ENCODE peak calls at places on chromosomes 5 and 9, in nine cellular contexts. G is cardiac fibroblast, E is WERI-Rb-1, B is cardiac muscle cell, K is NB4, Y is right atrium auricular region, H is H9, U is AG10803, Z is heart right ventricle. L is an unnamed sample.

GRCh38 chr9:131411719-131412681 is 18.1 kb downstream of the PRRC2B start:
- DNase-seq in U (no peak), Z (no peak), G (no peak), K (no peak), B (no peak), Y (no peak), E (no peak), H (no peak), L (no peak)

GRCh38 chr5:177112589-177113220 is 20.9 kb upstream of the NSD1 start:
- DNase-seq in E (no peak), B (no peak), G (no peak), Y (no peak), Z (no peak), H (no peak), K (no peak), U (no peak), L (no peak)

GRCh38 chr9:61671276-61671973 is 481.6 kb downstream of the SPATA31A7 start:
- DNase-seq in Y (peak), Z (no peak), E (no peak), U (no peak), G (no peak), H (peak), B (no peak), K (no peak), L (no peak)

GRCh38 chr9:136833381-136834142 is 8.7 kb upstream of the AJM1 start:
- DNase-seq in H (no peak), G (no peak), U (no peak), K (no peak), E (no peak), Z (peak), Y (no peak), B (no peak), L (no peak)

GRCh38 chr5:61182449-61182848 is 20.2 kb upstream of the SMIM15 start:
- DNase-seq in Y (no peak), U (no peak), Z (no peak), H (no peak), G (peak), K (no peak), B (peak), E (no peak), L (peak)

GRCh38 chr9:87370003-87370685 is 127.5 kb upstream of the DAPK1 start:
- DNase-seq in G (peak), Z (no peak), E (no peak), U (no peak), Y (no peak), B (peak), H (no peak), K (no peak), L (no peak)

GRCh38 chr9:108860354-108860753 is 1.7 kb upstream of the ACTL7A start:
- DNase-seq in K (peak), Z (no peak), E (no peak), G (peak), Y (no peak), B (peak), H (no peak), U (no peak), L (no peak)

GRCh38 chr5:43295202-43295601 is 18.0 kb downstream of the HMGCS1 start:
- DNase-seq in U (no peak), H (no peak), Z (no peak), G (no peak), Y (no peak), B (no peak), E (no peak), K (no peak), L (no peak)

GRCh38 chr9:91842358-91842757 is 107.7 kb downstream of the ROR2 start:
- DNase-seq in G (no peak), E (no peak), K (no peak), H (no peak), B (no peak), Y (no peak), Z (no peak), U (no peak), L (no peak)

GRCh38 chr5:110790673-110791072 is 51.9 kb downstream of the SLC25A46 start:
- DNase-seq in E (no peak), Y (no peak), H (no peak), Z (no peak), B (peak), U (peak), G (peak), K (no peak), L (peak)

GRCh38 chr9:133115604-133116345 is 5.3 kb downstream of the RALGDS start:
- DNase-seq in G (no peak), E (peak), Y (no peak), H (no peak), K (no peak), B (no peak), U (peak), Z (no peak), L (no peak)

GRCh38 chr5:2207966-2208544 is 325.3 kb upstream of the IRX4 start:
- DNase-seq in H (peak), B (no peak), K (peak), Z (no peak), Y (no peak), U (peak), G (no peak), E (peak), L (peak)

GRCh38 chr5:172102251-172102870 is 85.7 kb downstream of the STK10 start:
- DNase-seq in U (no peak), Y (no peak), H (no peak), Z (no peak), B (peak), G (peak), K (no peak), E (no peak), L (peak)

GRCh38 chr9:1049641-1050040 is 516 bp upstream of the DMRT2 start:
- DNase-seq in H (no peak), U (no peak), Z (no peak), K (peak), Y (no peak), B (no peak), E (no peak), G (no peak), L (no peak)

GRCh38 chr9:1050125-1050895 is at the start of gene DMRT2:
- DNase-seq in K (peak), G (peak), H (peak), B (peak), Y (peak), U (peak), Z (peak), E (peak), L (peak)

GRCh38 chr9:1052908-1053590 is 2.9 kb downstream of the DMRT2 start:
- DNase-seq in Z (no peak), K (no peak), Y (no peak), H (no peak), E (no peak), B (no peak), U (no peak), G (no peak), L (no peak)

GRCh38 chr9:1052119-1052907 is 2.2 kb downstream of the DMRT2 start:
- DNase-seq in U (no peak), G (no peak), K (no peak), E (no peak), B (no peak), Z (no peak), Y (no peak), H (no peak), L (no peak)

GRCh38 chr9:1051286-1052118 is 1.3 kb downstream of the DMRT2 start:
- DNase-seq in Z (no peak), U (peak), Y (no peak), B (no peak), G (no peak), H (peak), E (no peak), K (no peak), L (no peak)
- TF ChIP-seq CTCF in Z (no peak), U (no peak), Y (no peak), B (peak), G (no peak), H (peak), E (no peak), K (no peak), L (no peak)

GRCh38 chr9:90459321-90459720 is 183.3 kb downstream of the DIRAS2 start:
- DNase-seq in Y (no peak), G (no peak), U (no peak), E (no peak), B (no peak), Z (no peak), H (no peak), K (no peak), L (no peak)

GRCh38 chr9:90455316-90455715 is 187.3 kb downstream of the DIRAS2 start:
- DNase-seq in Y (no peak), U (no peak), G (no peak), E (no peak), H (no peak), Z (no peak), K (no peak), B (no peak), L (no peak)

GRCh38 chr9:90457386-90458080 is 185.1 kb downstream of the DIRAS2 start:
- DNase-seq in B (no peak), H (no peak), Y (no peak), U (no peak), G (no peak), E (no peak), Z (no peak), K (no peak), L (no peak)

GRCh38 chr9:90460220-90460619 is 182.4 kb downstream of the DIRAS2 start:
- DNase-seq in B (no peak), E (no peak), U (no peak), Y (no peak), G (no peak), K (no peak), Z (no peak), H (no peak), L (no peak)

DNA sequence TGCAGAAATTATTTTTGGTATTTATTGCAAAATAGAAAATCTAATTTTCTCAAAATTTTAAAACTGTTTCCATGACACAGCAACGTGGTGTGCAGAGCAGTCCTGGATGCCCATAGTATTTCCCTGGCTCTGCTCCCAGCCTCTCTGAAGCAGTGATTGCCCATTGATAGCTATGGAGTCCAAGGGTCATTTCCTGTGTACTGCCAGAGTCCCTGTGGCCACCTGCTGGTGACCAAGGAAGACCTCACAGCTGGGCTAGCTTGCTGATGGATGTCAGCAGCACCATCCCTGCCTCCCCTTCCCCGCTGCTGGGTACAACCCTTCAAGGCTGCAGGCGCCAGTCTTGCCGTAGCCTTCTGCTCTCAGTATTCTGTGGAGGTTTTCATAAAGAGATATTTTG is 184.1 kb downstream of the DIRAS2 start:
- DNase-seq in Z (no peak), B (no peak), U (no peak), H (peak), Y (no peak), K (no peak), E (peak), G (no peak), L (no peak)
- TF ChIP-seq CTCF in Z (no peak), B (no peak), U (no peak), H (peak), Y (no peak), K (no peak), E (peak), G (no peak), L (no peak)

GRCh38 chr5:41721521-41721920 is 148.7 kb downstream of the OXCT1 start:
- DNase-seq in G (no peak), B (peak), H (no peak), U (peak), E (no peak), K (no peak), Y (no peak), Z (no peak), L (peak)

GRCh38 chr5:41728281-41728680 is 141.9 kb downstream of the OXCT1 start:
- DNase-seq in Y (no peak), B (no peak), U (no peak), Z (no peak), E (no peak), K (no peak), G (no peak), H (no peak), L (no peak)

DNA sequence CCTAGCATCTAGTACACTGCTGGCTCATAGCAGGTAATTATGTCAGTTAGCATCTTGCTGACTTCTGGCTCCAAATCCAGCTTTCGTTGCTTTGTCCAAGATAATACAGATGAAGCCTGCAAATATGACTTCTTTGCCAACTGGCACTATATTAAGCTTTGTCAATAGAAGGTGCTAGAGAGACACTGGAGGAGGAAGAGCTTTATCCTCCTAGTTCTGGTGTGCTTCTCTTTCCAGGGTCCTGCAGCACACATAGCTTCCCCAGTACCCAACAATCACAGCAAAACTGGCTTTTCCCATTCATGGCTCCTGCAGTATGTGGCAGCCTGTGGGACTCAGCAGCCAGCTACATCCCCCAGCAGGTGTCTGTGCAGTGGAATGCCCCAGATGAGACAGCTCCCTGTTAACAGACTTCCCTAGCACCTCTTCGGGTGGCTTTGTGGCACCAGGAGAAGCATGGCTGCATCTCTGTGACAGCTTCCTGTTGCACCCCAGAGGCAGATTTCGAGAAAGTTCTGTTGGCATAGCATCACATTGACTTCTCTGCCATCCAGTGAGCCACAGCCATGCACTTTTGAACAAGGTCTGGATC is 147.8 kb downstream of the OXCT1 start:
- DNase-seq in H (no peak), Y (no peak), G (peak), E (no peak), B (peak), U (no peak), K (no peak), Z (no peak), L (peak)
- TF ChIP-seq CTCF in H (peak), Y (no peak), G (peak), E (peak), B (peak), U (peak), K (no peak), Z (no peak), L (peak)

DNA sequence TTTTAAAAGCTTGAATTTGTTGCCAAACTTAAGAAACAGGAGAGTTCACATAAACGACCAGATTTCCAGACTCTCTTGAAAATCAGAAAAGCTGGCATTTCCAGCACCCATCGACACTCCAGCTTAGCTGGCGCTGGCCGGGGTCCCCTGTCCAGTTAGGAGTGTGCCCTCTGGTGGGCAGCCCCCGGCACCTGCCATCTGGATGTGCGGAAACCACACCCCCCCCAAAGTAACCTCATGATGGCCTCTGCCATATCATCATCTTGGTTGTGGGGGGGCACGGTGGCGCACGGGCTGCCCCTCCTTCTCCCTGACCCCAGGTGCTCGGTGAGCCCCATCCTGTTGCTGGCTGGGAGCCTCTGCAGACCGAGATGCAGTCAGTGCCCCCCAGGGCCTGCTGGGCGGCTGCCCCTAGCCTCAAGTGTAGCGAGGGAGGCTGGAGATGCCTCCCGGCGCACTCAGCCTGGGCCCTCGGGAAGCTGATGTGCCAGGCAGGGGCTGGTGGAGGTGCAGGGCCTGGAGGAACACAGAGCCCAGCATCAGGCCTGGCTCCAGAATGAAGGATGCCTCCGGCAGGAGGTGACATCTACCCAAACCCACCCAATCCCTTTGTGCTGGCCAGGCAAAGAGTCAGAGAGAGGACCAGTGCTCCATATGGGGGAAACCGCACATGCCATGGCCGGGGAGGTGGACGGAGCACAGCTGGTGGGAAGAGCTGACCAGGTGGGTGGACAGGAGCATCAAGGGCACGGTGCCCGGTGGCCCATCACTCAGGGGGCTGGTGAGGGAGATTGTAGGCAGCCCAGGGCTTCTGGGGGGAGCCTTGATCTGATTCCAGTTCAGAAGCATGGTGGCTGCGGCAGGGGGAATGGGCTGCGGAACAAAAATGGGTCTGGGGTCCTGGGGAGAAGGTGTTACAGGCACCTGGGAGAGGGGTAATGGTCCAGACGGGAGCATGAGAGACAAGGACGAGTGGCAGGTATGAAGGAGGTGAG is 70.6 kb downstream of the ADAMTS2 start:
- DNase-seq in Z (no peak), H (no peak), E (no peak), G (no peak), K (no peak), B (no peak), U (no peak), Y (no peak), L (no peak)
- TF ChIP-seq CTCF in Z (no peak), H (peak), E (no peak), G (no peak), K (peak), B (peak), U (peak), Y (no peak), L (peak)

DNA sequence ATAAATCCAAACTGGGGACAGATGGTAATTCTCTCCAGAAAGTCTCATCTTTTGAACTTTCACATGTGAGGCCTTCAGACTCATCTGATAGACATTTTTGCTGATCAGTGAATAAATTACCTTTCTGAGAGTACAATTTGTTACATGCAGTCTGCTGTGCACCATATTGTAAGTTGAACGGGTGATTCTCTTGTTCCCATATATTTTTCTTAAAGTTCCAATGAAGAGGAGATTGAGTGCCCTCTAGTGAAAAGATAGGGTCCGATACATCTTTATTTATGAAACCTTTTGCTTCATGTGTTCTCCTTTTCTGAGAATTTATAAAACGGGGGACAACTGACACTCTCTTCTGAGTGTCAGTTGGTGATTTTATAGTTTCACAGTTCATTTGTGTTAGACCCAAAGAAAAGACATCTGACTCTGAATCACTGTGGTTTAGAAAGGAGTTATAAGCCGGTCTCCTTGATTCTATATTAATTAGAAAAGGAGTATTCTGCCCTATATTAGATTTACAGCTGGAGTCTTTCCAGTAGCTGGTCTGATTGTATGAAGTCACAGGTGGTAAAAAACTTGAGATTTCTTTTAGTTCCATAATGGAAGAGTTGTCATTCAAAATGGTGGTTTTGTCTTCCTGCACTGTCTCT is 30.4 kb downstream of the GNG10 start:
- DNase-seq in E (no peak), B (peak), Y (no peak), G (peak), U (peak), Z (no peak), H (no peak), K (peak), L (peak)
- TF ChIP-seq CTCF in E (peak), B (peak), Y (no peak), G (peak), U (peak), Z (peak), H (peak), K (peak), L (peak)

DNA sequence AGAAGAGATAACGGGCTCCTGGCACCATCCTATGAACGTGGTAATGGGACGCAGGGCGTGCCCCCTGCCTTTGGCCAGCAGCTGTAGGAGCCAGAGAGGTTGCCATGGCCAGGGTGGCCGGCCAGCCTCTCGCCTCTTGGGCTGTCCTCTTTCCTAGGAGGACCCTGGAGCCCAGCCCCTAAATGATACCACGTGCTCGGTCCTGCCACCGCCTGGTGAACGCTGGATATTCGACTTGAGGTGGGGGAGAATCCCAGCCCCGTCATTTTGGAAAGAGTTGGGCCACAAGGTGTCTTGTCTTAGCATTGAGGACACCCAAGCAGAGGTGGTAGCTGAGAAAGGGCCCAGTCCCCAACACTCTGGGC is 391 bp upstream of the NRG2 start:
- DNase-seq in E (peak), H (peak), Y (no peak), U (no peak), G (no peak), K (no peak), B (no peak), Z (no peak), L (no peak)
- TF ChIP-seq CTCF in E (peak), H (peak), Y (no peak), U (no peak), G (no peak), K (no peak), B (no peak), Z (no peak), L (no peak)

GRCh38 chr5:150758534-150759333 is at the start of gene DCTN4:
- DNase-seq in B (peak), Z (peak), E (peak), G (peak), Y (peak), H (peak), U (peak), K (peak), L (peak)
- TF ChIP-seq CTCF in B (no peak), Z (no peak), E (no peak), G (no peak), Y (no peak), H (no peak), U (no peak), K (no peak), L (no peak)

L was measured in fibroblast of pulmonary artery.